ENCODE peak calls at places on chromosomes 13 and 19, in nine cellular contexts. V is cardiac fibroblast, E is breast epithelium, S is endodermal cell, Z is GM10248, Q is BJ, I is foreskin fibroblast, N is ascending aorta, H is fibroblast of mammary gland. Y is an unnamed sample.

GRCh38 chr13:40668335-40668734 is 1.9 kb upstream of the FOXO1 start:
- DNase-seq in V (peak; percentile 36), E (no peak), S (peak; percentile 73), Z (peak; percentile 60), Q (no peak), I (no peak), N (no peak), H (no peak), Y (no peak)

GRCh38 chr19:5001547-5002131 is 32.7 kb downstream of the KDM4B start:
- DNase-seq in V (peak; percentile 71), E (no peak), S (peak; percentile 81), Z (peak; percentile 58), Q (peak; percentile 34), I (peak; percentile 67), N (no peak), H (peak; percentile 88), Y (no peak)

GRCh38 chr13:106597759-106598395 is 29.9 kb upstream of the ARGLU1 start:
- DNase-seq in V (no peak), E (no peak), S (no peak), Z (no peak), Q (no peak), I (no peak), N (no peak), H (no peak), Y (no peak)

GRCh38 chr13:45167611-45168554 is 33.0 kb downstream of the KCTD4 start:
- DNase-seq in V (no peak), E (peak; percentile 57), S (no peak), Z (no peak), Q (no peak), I (no peak), N (no peak), H (peak; percentile 38), Y (no peak)

GRCh38 chr13:72754111-72754510 is 26.4 kb downstream of the BORA start:
- DNase-seq in V (no peak), E (no peak), S (no peak), Z (no peak), Q (no peak), I (no peak), N (no peak), H (no peak), Y (no peak)

GRCh38 chr19:49585023-49585422 is 3.9 kb downstream of the PRRG2 start:
- DNase-seq in V (no peak), E (no peak), S (peak; percentile 94), Z (no peak), Q (no peak), I (no peak), N (no peak), H (no peak), Y (no peak)

GRCh38 chr13:41546372-41547252 is 89.3 kb downstream of the RGCC start:
- DNase-seq in V (peak; percentile 74), E (no peak), S (no peak), Z (no peak), Q (no peak), I (peak; percentile 78), N (no peak), H (peak; percentile 80), Y (peak; percentile 60)

GRCh38 chr19:38209671-38210457 is 14.2 kb downstream of the DPF1 start:
- DNase-seq in V (peak; percentile 38), E (no peak), S (peak; percentile 76), Z (no peak), Q (no peak), I (peak; percentile 56), N (peak; percentile 69), H (peak; percentile 44), Y (no peak)

GRCh38 chr19:5452594-5453565 is 2.3 kb upstream of the ZNRF4 start:
- DNase-seq in V (peak; percentile 44), E (no peak), S (no peak), Z (no peak), Q (no peak), I (no peak), N (no peak), H (peak; percentile 37), Y (no peak)

GRCh38 chr13:69565334-69565733 is 542.3 kb upstream of the ATXN8OS start:
- DNase-seq in V (peak; percentile 9), E (no peak), S (peak; percentile 77), Z (peak; percentile 13), Q (no peak), I (no peak), N (no peak), H (peak; percentile 4), Y (no peak)

GRCh38 chr13:110245421-110245899 is 61.5 kb downstream of the COL4A1 start:
- DNase-seq in V (peak; percentile 59), E (no peak), S (no peak), Z (no peak), Q (no peak), I (peak; percentile 70), N (no peak), H (peak; percentile 85), Y (no peak)

GRCh38 chr13:50805805-50806204 is 37.7 kb downstream of the DLEU7 start:
- DNase-seq in V (peak; percentile 51), E (no peak), S (no peak), Z (no peak), Q (no peak), I (no peak), N (no peak), H (peak; percentile 32), Y (no peak)

GRCh38 chr19:43598445-43599240 is 2.2 kb downstream of the ZNF576 start:
- DNase-seq in V (no peak), E (no peak), S (no peak), Z (no peak), Q (no peak), I (no peak), N (no peak), H (no peak), Y (no peak)

GRCh38 chr19:51690359-51691121 is 2.6 kb upstream of the SPACA6 start:
- DNase-seq in V (peak; percentile 74), E (peak; percentile 75), S (peak; percentile 90), Z (peak; percentile 74), Q (no peak), I (peak; percentile 65), N (no peak), H (peak; percentile 60), Y (no peak)

GRCh38 chr19:19628499-19629134 is 597 bp upstream of the LPAR2 start:
- DNase-seq in V (no peak), E (peak; percentile 69), S (peak; percentile 96), Z (no peak), Q (no peak), I (peak; percentile 65), N (no peak), H (peak; percentile 72), Y (no peak)

GRCh38 chr19:48596679-48597465 is 9.7 kb upstream of the SPACA4 start:
- DNase-seq in V (no peak), E (no peak), S (no peak), Z (peak; percentile 68), Q (no peak), I (no peak), N (no peak), H (no peak), Y (no peak)

GRCh38 chr13:56713656-56714055 is 427.1 kb upstream of the PRR20A start:
- DNase-seq in V (no peak), E (no peak), S (no peak), Z (no peak), Q (no peak), I (no peak), N (no peak), H (no peak), Y (no peak)

GRCh38 chr19:3604987-3605343 is 1.7 kb downstream of the TBXA2R start:
- DNase-seq in V (no peak), E (no peak), S (no peak), Z (peak; percentile 80), Q (no peak), I (no peak), N (no peak), H (no peak), Y (no peak)

GRCh38 chr19:57351867-57352266 is 796 bp downstream of the ZNF304 start:
- DNase-seq in V (peak; percentile 26), E (no peak), S (no peak), Z (no peak), Q (no peak), I (no peak), N (no peak), H (peak; percentile 15), Y (no peak)

GRCh38 chr13:23279321-23279720 is 98.5 kb downstream of the SGCG start:
- DNase-seq in V (no peak), E (no peak), S (no peak), Z (no peak), Q (no peak), I (no peak), N (no peak), H (no peak), Y (no peak)

GRCh38 chr13:106473174-106473573 is 62.3 kb downstream of the EFNB2 start:
- DNase-seq in V (no peak), E (no peak), S (no peak), Z (no peak), Q (no peak), I (no peak), N (no peak), H (no peak), Y (no peak)

GRCh38 chr13:28324181-28324789 is 170.6 kb downstream of the FLT1 start:
- DNase-seq in V (peak; percentile 82), E (no peak), S (peak; percentile 91), Z (peak; percentile 82), Q (no peak), I (peak; percentile 69), N (no peak), H (peak; percentile 76), Y (no peak)

GRCh38 chr19:45484273-45484945 is 12.4 kb downstream of the RTN2 start:
- DNase-seq in V (peak; percentile 57), E (no peak), S (no peak), Z (no peak), Q (no peak), I (peak; percentile 51), N (no peak), H (peak; percentile 78), Y (no peak)

GRCh38 chr13:39600766-39601165 is 2.2 kb downstream of the LHFPL6 start:
- DNase-seq in V (peak; percentile 68), E (no peak), S (peak; percentile 86), Z (no peak), Q (no peak), I (peak; percentile 37), N (no peak), H (peak; percentile 48), Y (no peak)
- TF ChIP-seq CTCF in V (peak; percentile 69), E (no peak), S (peak; percentile 71), Z (no peak), Q (peak; percentile 19), I (peak; percentile 30), N (peak; percentile 61), H (peak; percentile 42), Y (peak; percentile 58)

GRCh38 chr13:112234131-112234875 is 141.9 kb upstream of the SPACA7 start:
- DNase-seq in V (no peak), E (no peak), S (no peak), Z (no peak), Q (no peak), I (no peak), N (no peak), H (no peak), Y (no peak)
- TF ChIP-seq CTCF in V (no peak), E (no peak), S (no peak), Z (no peak), Q (no peak), I (no peak), N (no peak), H (no peak), Y (no peak)

GRCh38 chr19:33644284-33644836 is 22.6 kb downstream of the CHST8 start:
- DNase-seq in V (no peak), E (no peak), S (no peak), Z (no peak), Q (no peak), I (no peak), N (no peak), H (no peak), Y (no peak)
- TF ChIP-seq CTCF in V (no peak), E (no peak), S (no peak), Z (no peak), Q (no peak), I (no peak), N (no peak), H (no peak), Y (no peak)

GRCh38 chr13:47463726-47464125 is 537.3 kb downstream of the SUCLA2 start:
- DNase-seq in V (peak; percentile 43), E (no peak), S (peak; percentile 57), Z (no peak), Q (no peak), I (no peak), N (no peak), H (peak; percentile 78), Y (no peak)
- TF ChIP-seq CTCF in V (no peak), E (no peak), S (no peak), Z (no peak), Q (peak; percentile 2), I (no peak), N (no peak), H (no peak), Y (peak; percentile 2)

Y was measured in AG04449.